ENCODE peak calls at places on chromosome 22, in six cellular contexts. D, T, E, U, C and J are unnamed samples.

GRCh38 chr22:35477911-35478582 is 62.6 kb upstream of the RASD2 start:
- DNase-seq in D (no peak), T (peak; percentile 38), E (peak; percentile 22), U (peak; percentile 80), C (no peak), J (peak; percentile 83)

GRCh38 chr22:20957691-20958440 is 9.2 kb upstream of the AIFM3 start:
- DNase-seq in D (no peak), T (peak; percentile 61), E (no peak), U (no peak), C (no peak), J (no peak)

GRCh38 chr22:43628253-43628649 is 183.9 kb downstream of the EFCAB6 start:
- DNase-seq in D (no peak), T (no peak), E (no peak), U (no peak), C (no peak), J (no peak)

GRCh38 chr22:41902932-41903421 is 11.9 kb downstream of the SHISA8 start:
- DNase-seq in D (no peak), T (no peak), E (no peak), U (no peak), C (no peak), J (no peak)

GRCh38 chr22:48693377-48694135 is 1134.1 kb downstream of the BRD1 start:
- DNase-seq in D (peak; percentile 15), T (no peak), E (no peak), U (no peak), C (no peak), J (peak; percentile 23)

GRCh38 chr22:23898006-23898974 is 4.1 kb downstream of the MIF start:
- DNase-seq in D (no peak), T (no peak), E (no peak), U (no peak), C (no peak), J (peak; percentile 59)

GRCh38 chr22:17035246-17035645 is 27.2 kb upstream of the GAB4 start:
- DNase-seq in D (no peak), T (no peak), E (no peak), U (no peak), C (no peak), J (no peak)

GRCh38 chr22:21762712-21763581 is 27.4 kb upstream of the YPEL1 start:
- DNase-seq in D (no peak), T (no peak), E (no peak), U (no peak), C (no peak), J (no peak)

GRCh38 chr22:42396621-42397331 is 35.4 kb downstream of the NFAM1 start:
- DNase-seq in D (no peak), T (no peak), E (no peak), U (no peak), C (no peak), J (no peak)

GRCh38 chr22:17754233-17754925 is 19.9 kb downstream of the BID start:
- DNase-seq in D (no peak), T (no peak), E (no peak), U (no peak), C (no peak), J (peak; percentile 41)

GRCh38 chr22:44870021-44870420 is 117.6 kb downstream of the ARHGAP8 start:
- DNase-seq in D (no peak), T (peak; percentile 27), E (peak; percentile 43), U (no peak), C (no peak), J (peak; percentile 51)

GRCh38 chr22:25062378-25063095 is 110.0 kb downstream of the KIAA1671 start:
- DNase-seq in D (no peak), T (no peak), E (no peak), U (peak; percentile 49), C (no peak), J (no peak)

GRCh38 chr22:27715078-27715477 is 86.5 kb downstream of the MN1 start:
- DNase-seq in D (no peak), T (no peak), E (no peak), U (no peak), C (no peak), J (no peak)

GRCh38 chr22:44399196-44399837 is 86.6 kb upstream of the SHISAL1 start:
- DNase-seq in D (no peak), T (no peak), E (no peak), U (no peak), C (no peak), J (no peak)

GRCh38 chr22:28976588-28976987 is 85.0 kb downstream of the C22orf31 start:
- DNase-seq in D (no peak), T (no peak), E (no peak), U (peak; percentile 74), C (no peak), J (peak; percentile 25)

GRCh38 chr22:39819429-39819828 is 74.1 kb downstream of the ENTHD1 start:
- DNase-seq in D (no peak), T (no peak), E (no peak), U (no peak), C (no peak), J (no peak)

GRCh38 chr22:39815882-39816395 is 77.6 kb downstream of the ENTHD1 start:
- DNase-seq in D (no peak), T (no peak), E (no peak), U (no peak), C (no peak), J (peak; percentile 38)

GRCh38 chr22:39818050-39818449 is 75.5 kb downstream of the ENTHD1 start:
- DNase-seq in D (no peak), T (no peak), E (no peak), U (no peak), C (no peak), J (no peak)

GRCh38 chr22:39809772-39810557 is 83.6 kb downstream of the ENTHD1 start:
- DNase-seq in D (no peak), T (no peak), E (no peak), U (no peak), C (no peak), J (no peak)

GRCh38 chr22:39814899-39815298 is 78.7 kb downstream of the ENTHD1 start:
- DNase-seq in D (no peak), T (no peak), E (no peak), U (no peak), C (no peak), J (peak; percentile 58)
- TF ChIP-seq MYC in D (no peak), T (no peak), E (no peak), U (no peak), C (no peak), J (no peak)

DNA sequence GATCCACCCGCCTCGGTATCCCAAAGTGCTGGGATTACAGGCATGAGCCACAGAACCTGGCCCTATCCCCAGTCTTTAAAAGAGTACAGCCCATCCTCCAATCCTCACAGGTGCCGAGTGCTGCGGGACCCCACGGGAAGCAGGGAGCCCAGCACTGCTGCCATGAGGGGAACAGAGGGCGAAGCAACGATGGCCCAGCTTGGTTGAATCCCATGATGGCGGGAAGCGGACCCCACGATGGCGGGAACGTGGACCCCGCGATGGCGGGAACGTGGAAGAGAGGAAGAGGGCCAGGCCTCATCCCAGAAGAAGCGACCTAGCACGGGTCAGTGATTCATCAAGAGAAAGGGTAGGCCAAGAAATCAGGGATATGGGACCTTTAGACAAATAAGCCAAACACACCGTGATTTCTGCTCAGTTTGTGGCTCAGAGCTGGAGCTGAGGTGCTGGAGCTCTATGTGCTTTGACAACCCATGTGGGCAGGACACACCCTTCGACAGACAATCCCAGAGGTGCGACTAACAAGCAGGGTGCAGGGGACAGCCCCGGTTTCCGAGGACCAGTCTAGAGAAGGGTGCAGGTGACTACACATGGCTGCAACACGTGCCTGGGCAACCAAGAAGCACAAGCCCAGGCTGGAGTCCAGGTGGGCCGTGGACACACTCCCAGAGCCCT is 30.9 kb downstream of the BRD1 start:
- DNase-seq in D (no peak), T (no peak), E (no peak), U (no peak), C (no peak), J (no peak)
- H3K4me3 ChIP-seq in D (no peak overlapping the region), T (no peak overlapping the region), E (no peak overlapping the region), U (no peak overlapping the region), C (no peak overlapping the region), J (no peak overlapping the region)

GRCh38 chr22:50202130-50202671 is 1.4 kb downstream of the SELENOO start:
- DNase-seq in D (no peak), T (no peak), E (no peak), U (no peak), C (no peak), J (no peak)

GRCh38 chr22:50201191-50202129 is 649 bp downstream of the SELENOO start:
- DNase-seq in D (peak; percentile 23), T (no peak), E (peak; percentile 41), U (no peak), C (no peak), J (peak; percentile 45)

GRCh38 chr22:50199836-50200332 is 927 bp upstream of the SELENOO start:
- DNase-seq in D (no peak), T (no peak), E (no peak), U (no peak), C (no peak), J (no peak)

GRCh38 chr22:50199251-50199721 is 1.5 kb upstream of the SELENOO start:
- DNase-seq in D (no peak), T (no peak), E (no peak), U (no peak), C (no peak), J (no peak)

DNA sequence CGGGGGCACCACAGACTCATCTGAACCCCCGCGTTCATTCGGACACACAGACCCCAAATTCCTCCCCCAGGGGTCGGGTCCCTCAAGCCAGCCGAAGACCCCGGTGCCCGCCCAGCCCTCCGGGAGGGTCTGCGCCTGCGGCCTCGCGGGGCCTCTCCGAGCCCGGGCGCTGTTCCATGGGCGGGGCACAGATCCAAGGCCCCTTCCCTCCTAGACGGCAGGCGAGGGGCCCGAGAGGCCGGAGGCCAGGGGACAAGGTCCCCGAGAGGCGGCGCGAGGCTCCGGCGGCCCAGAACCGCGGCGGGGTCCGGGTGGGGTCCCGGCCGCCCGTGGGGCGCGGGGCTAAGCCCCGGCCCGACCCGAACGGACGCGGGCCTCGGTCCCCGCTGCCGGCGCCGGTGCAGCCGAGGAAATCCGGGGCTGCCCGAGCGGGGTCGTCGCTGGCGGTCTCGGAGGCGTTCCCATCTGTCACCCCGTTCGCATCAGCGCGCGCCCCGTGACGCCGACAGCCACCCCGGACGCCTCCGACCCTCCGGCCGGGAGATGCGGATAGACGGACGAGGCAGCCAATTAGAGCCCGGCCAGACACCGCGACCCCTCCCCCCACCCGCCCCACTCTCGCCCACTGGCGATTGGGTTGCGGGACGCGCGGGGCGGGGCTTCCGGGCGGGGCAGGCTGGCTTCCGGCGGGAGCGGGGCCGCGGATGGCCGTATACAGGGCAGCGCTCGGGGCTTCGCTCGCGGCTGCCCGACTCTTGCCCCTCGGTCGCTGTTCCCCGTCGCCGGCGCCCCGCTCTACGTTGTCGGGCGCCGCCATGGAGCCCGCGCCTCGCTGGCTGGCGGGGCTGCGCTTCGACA is at the start of gene SELENOO:
- DNase-seq in D (peak; percentile 75), T (peak; percentile 93), E (peak; percentile 90), U (peak; percentile 80), C (no peak), J (peak; percentile 91)
- TF ChIP-seq MYC in D (no peak), T (no peak), E (no peak), U (no peak), C (no peak), J (no peak)

GRCh38 chr22:22867996-22868715 is 19.5 kb upstream of the IGLL5 start:
- DNase-seq in D (no peak), T (no peak), E (no peak), U (no peak), C (no peak), J (no peak)

GRCh38 chr22:22863001-22863400 is 24.6 kb upstream of the IGLL5 start:
- DNase-seq in D (no peak), T (no peak), E (no peak), U (no peak), C (no peak), J (no peak)

GRCh38 chr22:22870577-22871398 is 16.8 kb upstream of the IGLL5 start:
- DNase-seq in D (no peak), T (no peak), E (peak; percentile 74), U (no peak), C (no peak), J (peak; percentile 55)

GRCh38 chr22:22866381-22867111 is 21.1 kb upstream of the IGLL5 start:
- DNase-seq in D (no peak), T (no peak), E (peak; percentile 52), U (no peak), C (no peak), J (no peak)

GRCh38 chr22:22865311-22866072 is 22.1 kb upstream of the IGLL5 start:
- DNase-seq in D (no peak), T (no peak), E (peak; percentile 42), U (no peak), C (no peak), J (no peak)
- H3K4me3 ChIP-seq in D (no peak overlapping the region), T (no peak overlapping the region), E (no peak overlapping the region), U (no peak overlapping the region), C (no peak overlapping the region), J (no peak overlapping the region)